ENCODE peak calls at places on chromosome X, in nine cellular contexts. A, G, E, O, Z, N, C, L and S are unnamed samples.

GRCh38 chrX:10045327-10046000 is 78.3 kb downstream of the CLDN34 start:
- DNase-seq in E (no peak), C (no peak), A (no peak), G (no peak), N (no peak), L (no peak), Z (no peak), O (no peak), S (no peak)

GRCh38 chrX:8668797-8669196 is 63.1 kb downstream of the ANOS1 start:
- DNase-seq in O (no peak), A (no peak), L (no peak), E (no peak), N (no peak), Z (no peak), G (no peak), C (no peak), S (no peak)

GRCh38 chrX:139543920-139544319 is 13.4 kb downstream of the F9 start:
- DNase-seq in C (no peak), N (no peak), Z (no peak), E (no peak), O (no peak), A (no peak), G (no peak), L (no peak), S (no peak)

GRCh38 chrX:25005382-25006185 is 10.2 kb downstream of the ARX start:
- DNase-seq in Z (no peak), G (no peak), E (peak; percentile 21), N (no peak), L (no peak), A (no peak), C (no peak), O (no peak), S (no peak)

GRCh38 chrX:49761481-49761880 is 65.7 kb upstream of the PAGE1 start:
- DNase-seq in E (peak; percentile 20), A (no peak), Z (no peak), C (no peak), O (peak; percentile 1), N (peak; percentile 23), L (peak; percentile 20), G (peak; percentile 12), S (peak; percentile 65)

GRCh38 chrX:54049801-54050200 is 5.5 kb upstream of the PHF8 start:
- DNase-seq in E (no peak), A (no peak), O (no peak), Z (no peak), G (no peak), L (no peak), C (no peak), N (no peak), S (no peak)

GRCh38 chrX:107659768-107660167 is 31.5 kb downstream of the PRPS1 start:
- DNase-seq in E (peak; percentile 82), Z (no peak), O (no peak), A (peak; percentile 35), C (peak; percentile 27), L (peak; percentile 48), G (peak; percentile 64), N (peak; percentile 9), S (peak; percentile 80)

GRCh38 chrX:20252392-20253231 is 14.1 kb downstream of the RPS6KA3 start:
- DNase-seq in N (peak; percentile 35), O (no peak), L (peak; percentile 42), E (peak; percentile 62), A (peak; percentile 24), G (peak; percentile 45), Z (peak; percentile 26), C (peak; percentile 42), S (peak; percentile 86)

GRCh38 chrX:47297874-47298273 is 65.1 kb downstream of the USP11 start:
- DNase-seq in C (peak; percentile 84), A (no peak), N (no peak), Z (peak; percentile 23), G (no peak), L (no peak), O (no peak), E (no peak), S (no peak)

GRCh38 chrX:121132675-121133074 is 85.3 kb downstream of the GLUD2 start:
- DNase-seq in C (no peak), G (no peak), E (no peak), A (no peak), O (no peak), Z (no peak), L (no peak), N (no peak), S (no peak)

GRCh38 chrX:63922221-63922620 is 137.2 kb upstream of the ARHGEF9 start:
- DNase-seq in A (peak; percentile 8), O (no peak), C (peak; percentile 9), E (peak; percentile 61), N (no peak), Z (no peak), L (no peak), G (peak; percentile 22), S (no peak)

GRCh38 chrX:38124000-38124399 is 96.7 kb downstream of the SRPX start:
- DNase-seq in N (no peak), L (no peak), O (no peak), Z (no peak), A (no peak), E (no peak), C (no peak), G (no peak), S (peak; percentile 50)

GRCh38 chrX:41558531-41558930 is 111.4 kb downstream of the NYX start:
- DNase-seq in G (peak; percentile 47), N (no peak), Z (no peak), E (peak; percentile 52), L (peak; percentile 31), O (no peak), C (no peak), A (no peak), S (peak; percentile 64)

GRCh38 chrX:134743121-134743520 is 84.8 kb upstream of the PLAC1 start:
- DNase-seq in O (no peak), C (no peak), L (no peak), E (peak; percentile 82), N (no peak), Z (no peak), A (no peak), G (no peak), S (no peak)

GRCh38 chrX:30812326-30812725 is 76.7 kb downstream of the TAB3 start:
- DNase-seq in C (no peak), G (no peak), E (no peak), N (peak; percentile 35), Z (no peak), O (no peak), A (no peak), L (no peak), S (peak; percentile 73)

GRCh38 chrX:40470830-40471429 is 109.8 kb upstream of the ATP6AP2 start:
- DNase-seq in N (no peak), A (peak; percentile 16), Z (peak; percentile 13), G (no peak), L (no peak), O (no peak), E (no peak), C (no peak), S (peak; percentile 45)

GRCh38 chrX:10041383-10041782 is 74.2 kb downstream of the CLDN34 start:
- DNase-seq in C (no peak), Z (no peak), A (peak; percentile 79), N (no peak), G (peak; percentile 8), O (no peak), L (no peak), E (peak; percentile 30), S (no peak)

GRCh38 chrX:152853986-152854385 is 23.1 kb downstream of the NSDHL start:
- DNase-seq in C (no peak), E (no peak), G (no peak), O (no peak), N (no peak), L (no peak), Z (no peak), A (no peak), S (no peak)
- H3K36me3 ChIP-seq in C (peaks cover 9% of the 10 kb centered on the region), E (peaks cover 76% of the 10 kb centered on the region), G (peaks cover 13% of the 10 kb centered on the region), O (peaks cover 22% of the 10 kb centered on the region), N (peaks cover 50% of the 10 kb centered on the region), L (no peaks in the 10 kb centered on the region), Z (no peaks in the 10 kb centered on the region), A (no peaks in the 10 kb centered on the region), S (no peaks in the 10 kb centered on the region)

DNA sequence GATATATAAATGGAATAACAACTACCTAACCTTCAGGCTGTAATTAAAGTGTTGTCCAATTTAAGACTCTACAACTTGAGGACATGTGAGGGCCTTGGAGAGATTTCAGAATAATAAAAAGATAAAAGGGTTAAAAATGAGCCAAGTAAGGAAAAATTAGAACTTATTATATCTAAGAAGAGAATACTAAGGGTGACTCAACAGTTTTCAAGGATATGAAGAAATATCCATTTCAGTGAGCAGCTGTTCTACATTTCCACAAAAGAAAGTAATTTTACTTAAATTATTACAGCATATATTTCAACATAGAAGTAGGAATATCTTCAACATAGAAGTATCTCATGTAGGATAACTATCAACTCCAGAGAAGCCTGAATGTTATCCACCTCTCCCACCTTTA is 11.3 kb downstream of the SNX12 start:
- DNase-seq in O (no peak), N (no peak), A (peak; percentile 8), C (no peak), L (no peak), E (peak; percentile 76), G (peak; percentile 64), Z (no peak), S (no peak)
- H3K9ac ChIP-seq in O (no peak overlapping the region), N (no peak overlapping the region), A (no peak overlapping the region), C (no peak overlapping the region), L (no peak overlapping the region), E (peak overlapping the region; percentile 14), G (no peak overlapping the region), Z (no peak overlapping the region), S (no peak overlapping the region)

DNA sequence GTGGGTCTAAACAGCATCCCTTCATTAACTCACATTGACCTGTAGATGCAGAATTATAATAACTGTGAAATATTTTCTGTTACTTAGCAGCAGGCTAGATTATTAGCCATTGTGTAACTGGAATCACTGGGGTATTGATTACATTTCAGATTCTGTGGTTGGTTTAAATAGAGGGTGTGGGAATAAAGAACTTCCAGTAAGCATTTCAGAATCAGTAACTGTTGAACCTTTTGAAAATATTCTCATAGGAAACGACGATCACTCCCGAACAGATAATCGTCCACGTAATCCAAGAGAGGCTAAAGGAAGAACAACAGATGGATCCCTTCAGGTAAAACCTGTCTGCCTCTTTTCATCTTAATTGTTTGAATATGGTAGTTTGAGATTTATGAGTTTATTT is 33.6 kb downstream of the FMR1 start:
- DNase-seq in O (no peak), C (no peak), A (no peak), Z (no peak), E (no peak), N (no peak), L (no peak), G (no peak), S (no peak)
- H3K36me3 ChIP-seq in O (peaks cover 2% of the 10 kb centered on the region), C (peaks cover 7% of the 10 kb centered on the region), A (no peaks in the 10 kb centered on the region), Z (peaks cover 3% of the 10 kb centered on the region), E (peaks cover 56% of the 10 kb centered on the region), N (peaks cover 33% of the 10 kb centered on the region), L (peaks cover 6% of the 10 kb centered on the region), G (peaks cover 1% of the 10 kb centered on the region), S (no peaks in the 10 kb centered on the region)

GRCh38 chrX:109873576-109873975 is 129.3 kb upstream of the TMEM164 start:
- DNase-seq in Z (no peak), C (no peak), N (no peak), L (no peak), O (no peak), A (no peak), G (no peak), E (no peak), S (no peak)
- H3K9ac ChIP-seq in Z (no peak overlapping the region), C (no peak overlapping the region), N (no peak overlapping the region), L (no peak overlapping the region), O (no peak overlapping the region), A (no peak overlapping the region), G (no peak overlapping the region), E (no peak overlapping the region), S (no peak overlapping the region)